ENCODE peak calls at places on chromosomes 11 and 22, in five cellular contexts. K, P, F, U and Z are unnamed samples.

GRCh38 chr11:110026823-110027626 is 66.2 kb upstream of the ZC3H12C start:
- DNase-seq in U (no peak), P (no peak), F (no peak), K (no peak), Z (no peak)

GRCh38 chr11:111441443-111441842 is 62.4 kb upstream of the POU2AF1 start:
- DNase-seq in K (no peak), U (no peak), F (no peak), P (no peak), Z (peak; percentile 42)

GRCh38 chr22:43441751-43442150 is 29.9 kb downstream of the MPPED1 start:
- DNase-seq in K (no peak), P (no peak), F (no peak), U (no peak), Z (no peak)

GRCh38 chr11:21635359-21635758 is 557.5 kb upstream of the ANO5 start:
- DNase-seq in F (no peak), U (no peak), P (no peak), K (no peak), Z (no peak)

GRCh38 chr11:64963072-64963631 is 8.8 kb downstream of the MAJIN start:
- DNase-seq in U (no peak), F (no peak), K (no peak), P (no peak), Z (no peak)

GRCh38 chr11:116931206-116931953 is 94.0 kb upstream of the APOA1 start:
- DNase-seq in K (no peak), P (peak; percentile 39), F (no peak), U (no peak), Z (peak; percentile 94)

GRCh38 chr11:6667733-6668374 is 12.2 kb upstream of the DCHS1 start:
- DNase-seq in F (peak; percentile 47), P (peak; percentile 77), K (peak; percentile 38), U (no peak), Z (peak; percentile 52)

GRCh38 chr11:134101292-134101691 is 32.4 kb downstream of the JAM3 start:
- DNase-seq in K (no peak), P (no peak), U (no peak), F (no peak), Z (no peak)

GRCh38 chr11:20337526-20338154 is 25.9 kb upstream of the HTATIP2 start:
- DNase-seq in K (peak; percentile 27), P (peak; percentile 68), U (peak; percentile 74), F (peak; percentile 57), Z (peak; percentile 47)

GRCh38 chr11:3074912-3075589 is 17.8 kb upstream of the CARS1 start:
- DNase-seq in P (no peak), K (no peak), U (no peak), F (no peak), Z (peak; percentile 36)

GRCh38 chr22:50305658-50306566 is 1.5 kb downstream of the PLXNB2 start:
- DNase-seq in U (peak; percentile 77), K (peak; percentile 66), P (peak; percentile 51), F (no peak), Z (peak; percentile 92)

GRCh38 chr11:24078056-24078455 is 418.8 kb upstream of the LUZP2 start:
- DNase-seq in K (no peak), F (no peak), U (no peak), P (no peak), Z (no peak)

GRCh38 chr11:45556851-45557707 is 108.3 kb downstream of the CHST1 start:
- DNase-seq in P (no peak), F (no peak), K (no peak), U (no peak), Z (peak; percentile 10)
- TF ChIP-seq EZH2phosphoT487 in P (no peak), F (no peak), K (no peak), U (no peak), Z (no peak)

DNA sequence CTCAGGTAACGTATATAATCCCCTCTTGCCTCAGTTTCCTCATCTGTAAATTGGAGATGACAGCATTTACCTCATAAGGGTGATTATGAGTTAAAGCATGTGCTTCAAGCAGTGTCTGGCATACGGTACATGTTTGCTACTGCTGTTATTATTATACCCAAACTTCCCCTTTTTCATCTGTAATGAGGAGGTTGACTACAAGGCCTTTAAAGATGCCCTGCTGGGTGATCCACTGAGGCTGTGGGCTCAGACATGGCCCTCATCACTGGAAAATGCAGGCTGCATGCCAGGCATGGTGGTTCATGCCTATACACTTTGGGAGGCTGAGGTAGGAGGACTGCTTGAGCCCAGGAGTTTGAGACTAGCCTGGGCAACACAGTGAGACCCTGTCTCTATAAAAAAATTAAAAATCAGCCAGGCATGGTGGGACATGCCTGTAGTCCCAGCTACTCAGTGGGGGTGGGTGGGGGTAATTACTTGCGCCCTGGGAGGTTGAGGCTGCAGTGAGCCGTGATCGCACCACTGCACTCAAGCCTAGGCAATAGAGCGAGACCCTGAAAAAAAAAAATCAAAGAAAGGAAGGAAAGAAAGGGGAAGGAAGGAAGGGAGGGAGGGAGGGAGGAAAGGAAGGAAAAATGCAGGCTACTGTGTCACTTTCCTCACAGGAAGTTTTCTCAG is 4.3 kb downstream of the PIK3IP1 start:
- DNase-seq in U (no peak), P (no peak), F (no peak), K (no peak), Z (no peak)
- H3K79me2 ChIP-seq in U (no peaks in the 10 kb centered on the region), P (no peaks in the 10 kb centered on the region), F (peaks cover 25% of the 10 kb centered on the region), K (no peaks in the 10 kb centered on the region), Z (no peaks in the 10 kb centered on the region)

GRCh38 chr22:17579535-17579981 is 16.3 kb downstream of the SLC25A18 start:
- DNase-seq in P (no peak), U (no peak), F (no peak), K (no peak), Z (no peak)
- TF ChIP-seq EZH2phosphoT487 in P (no peak), U (no peak), F (no peak), K (no peak), Z (no peak)

DNA sequence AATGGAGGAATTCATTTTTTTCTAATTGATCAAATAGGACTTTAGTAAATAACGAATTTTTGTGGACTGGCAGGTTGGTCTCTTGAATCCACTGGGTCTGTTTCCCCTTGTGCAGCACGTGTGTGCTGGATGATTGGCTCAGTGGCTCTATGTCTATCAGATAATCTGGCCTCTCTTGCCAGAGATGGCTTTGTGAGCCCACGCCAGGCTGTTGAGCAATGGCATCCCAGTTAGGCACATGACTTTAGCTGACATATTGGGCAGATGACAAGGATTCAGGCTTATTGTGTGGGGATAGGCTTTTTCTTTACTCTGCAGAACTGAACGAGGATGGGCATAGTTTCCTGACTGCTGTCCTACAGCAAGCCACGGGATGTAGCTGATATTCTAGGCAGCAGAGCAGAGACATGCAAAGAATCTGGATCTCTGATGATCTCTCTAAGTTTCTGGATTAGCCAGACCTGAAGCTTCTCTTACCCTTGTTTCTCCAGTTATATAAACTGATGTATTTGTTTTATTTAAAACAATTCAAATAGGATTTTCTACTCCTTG is 144.9 kb downstream of the ARHGAP42 start:
- DNase-seq in F (no peak), U (no peak), P (no peak), K (no peak), Z (no peak)
- H3K79me2 ChIP-seq in F (no peaks in the 10 kb centered on the region), U (no peaks in the 10 kb centered on the region), P (no peaks in the 10 kb centered on the region), K (no peaks in the 10 kb centered on the region), Z (peaks cover 8% of the 10 kb centered on the region)

DNA sequence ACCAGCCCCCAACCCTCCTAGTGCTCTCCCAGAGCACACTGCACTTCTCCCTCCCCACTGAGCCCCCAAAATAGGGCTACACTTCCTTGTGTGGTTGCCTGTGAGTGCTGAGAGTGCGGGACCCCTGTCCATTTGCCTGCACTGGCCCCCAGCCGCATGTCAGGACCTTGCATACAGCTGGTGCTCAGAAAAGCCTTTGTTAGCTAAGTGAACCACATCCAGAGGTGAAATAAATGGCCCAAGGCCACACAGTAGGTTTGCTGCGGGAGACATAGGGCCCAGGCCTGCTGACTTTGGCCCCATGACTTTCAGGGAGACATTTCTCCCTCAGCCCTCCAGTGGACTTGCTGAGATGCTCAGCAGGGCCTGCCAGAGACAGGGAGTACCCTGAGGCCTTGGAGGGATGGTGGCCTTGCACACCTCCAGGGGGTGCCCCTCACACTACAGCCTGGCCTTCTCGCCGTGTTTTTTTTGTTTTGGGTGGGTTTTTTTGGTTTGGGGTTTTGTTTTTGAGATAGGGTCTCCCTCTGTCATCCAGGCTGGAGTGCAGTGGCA is 10.2 kb downstream of the SSTR3 start:
- DNase-seq in U (no peak), F (no peak), P (no peak), K (no peak), Z (no peak)
- TF ChIP-seq EZH2phosphoT487 in U (no peak), F (no peak), P (no peak), K (no peak), Z (no peak)